ENCODE peak calls at places on chromosomes 1 and 21, in seven cellular contexts. S is neuronal stem cell, I is H9, M is mesenchymal stem cell, B is mesendoderm, T is H1, N is IMR-90. H is an unnamed sample.

GRCh38 chr1:47732489-47732888 is 264.7 kb downstream of the TRABD2B start:
- DNase-seq in S (no peak), I (no peak), M (no peak), B (no peak), T (no peak), N (no peak), H (no peak)

GRCh38 chr1:179883739-179884138 is 1.7 kb downstream of the TOR1AIP1 start:
- DNase-seq in S (no peak), I (peak), M (peak), B (peak), T (no peak), N (peak), H (peak)

GRCh38 chr1:217919683-217920502 is 288.7 kb downstream of the SPATA17 start:
- DNase-seq in S (no peak), I (no peak), M (no peak), B (no peak), T (no peak), N (no peak), H (no peak)

GRCh38 chr1:247281001-247281574 is 25.2 kb downstream of the VN1R5 start:
- DNase-seq in S (no peak), I (no peak), M (no peak), B (peak), T (no peak), N (peak), H (no peak)

GRCh38 chr1:92037400-92037799 is 7.6 kb downstream of the EPHX4 start:
- DNase-seq in S (no peak), I (peak), M (peak), B (peak), T (no peak), N (peak), H (peak)

GRCh38 chr1:163173121-163173520 is 29.6 kb downstream of the RGS5 start:
- DNase-seq in S (no peak), I (no peak), M (no peak), B (no peak), T (no peak), N (no peak), H (no peak)

GRCh38 chr1:115323366-115324004 is 14.6 kb downstream of the NGF start:
- DNase-seq in S (no peak), I (no peak), M (no peak), B (no peak), T (no peak), N (peak), H (peak)

GRCh38 chr1:3377604-3378279 is 76.7 kb upstream of the ARHGEF16 start:
- DNase-seq in S (no peak), I (no peak), M (no peak), B (no peak), T (no peak), N (no peak), H (no peak)

GRCh38 chr21:18161841-18162240 is 82.8 kb upstream of the CHODL start:
- DNase-seq in S (no peak), I (no peak), M (no peak), B (no peak), T (no peak), N (no peak), H (no peak)

GRCh38 chr1:107829083-107829771 is 135.8 kb downstream of the VAV3 start:
- DNase-seq in S (no peak), I (no peak), M (peak), B (no peak), T (no peak), N (no peak), H (no peak)

DNA sequence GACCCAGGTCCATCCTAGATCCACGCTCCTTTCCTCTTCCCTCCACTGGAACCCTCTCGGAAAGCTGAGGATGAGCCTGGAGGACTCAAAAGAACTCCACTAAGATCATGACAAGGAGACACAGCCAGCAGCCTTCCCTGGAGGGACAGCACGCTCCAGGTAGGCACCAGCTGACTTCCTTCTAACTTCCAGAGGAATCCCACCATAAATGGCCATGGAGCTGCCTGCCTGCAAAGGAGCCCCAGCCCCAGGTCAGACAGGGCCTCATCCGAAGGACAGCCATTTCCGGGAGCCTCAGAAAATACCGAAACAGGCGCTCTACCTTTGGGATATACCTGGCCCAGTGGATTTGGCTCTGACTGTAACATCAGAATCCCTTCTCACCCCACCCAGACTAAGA is 4.1 kb downstream of the SH3BP5L start:
- DNase-seq in S (no peak), I (no peak), M (no peak), B (no peak), T (no peak), N (no peak), H (no peak)
- H2BK5ac ChIP-seq in S (no peak), I (no peak), M (no peak), B (no peak), T (no peak), N (peak), H (no peak)

DNA sequence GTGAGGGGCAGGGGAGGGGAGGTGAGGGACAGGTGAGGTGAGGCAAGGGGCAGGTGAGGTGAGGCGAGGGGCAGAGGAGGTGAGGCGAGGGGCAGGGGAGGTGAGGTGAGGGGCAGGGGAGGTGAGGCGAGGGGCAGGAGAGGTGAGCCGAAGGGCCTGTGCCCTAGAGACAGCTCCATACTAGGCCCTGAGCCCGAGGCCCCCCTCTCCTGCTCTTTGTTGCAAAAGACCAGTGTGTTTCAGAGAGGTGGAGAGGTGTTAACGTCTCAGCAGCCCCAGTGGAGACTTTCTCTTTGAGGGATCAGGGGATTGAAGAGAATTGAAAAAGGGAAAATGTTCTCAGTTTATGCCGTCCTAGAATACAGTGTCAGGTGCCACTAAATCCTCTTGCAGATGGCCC is 44.2 kb downstream of the EPHB2 start:
- DNase-seq in S (no peak), I (no peak), M (no peak), B (no peak), T (no peak), N (no peak), H (no peak)
- H2BK5ac ChIP-seq in S (no peak), I (no peak), M (no peak), B (no peak), T (no peak), N (no peak), H (no peak)

DNA sequence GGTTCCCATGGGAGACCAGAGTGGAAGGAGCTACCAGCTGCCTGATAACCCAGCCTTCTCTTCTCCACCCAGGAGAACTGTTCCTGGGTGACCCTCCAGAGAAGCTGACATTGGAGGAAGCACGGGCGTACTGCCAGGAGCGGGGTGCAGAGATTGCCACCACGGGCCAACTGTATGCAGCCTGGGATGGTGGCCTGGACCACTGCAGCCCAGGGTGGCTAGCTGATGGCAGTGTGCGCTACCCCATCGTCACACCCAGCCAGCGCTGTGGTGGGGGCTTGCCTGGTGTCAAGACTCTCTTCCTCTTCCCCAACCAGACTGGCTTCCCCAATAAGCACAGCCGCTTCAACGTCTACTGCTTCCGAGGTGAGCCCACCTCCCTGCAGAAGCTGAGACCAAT is 6.6 kb downstream of the BCAN start:
- DNase-seq in S (no peak), I (no peak), M (no peak), B (no peak), T (no peak), N (no peak), H (no peak)
- H2BK5ac ChIP-seq in S (no peak), I (no peak), M (no peak), B (no peak), T (no peak), N (no peak), H (no peak)

DNA sequence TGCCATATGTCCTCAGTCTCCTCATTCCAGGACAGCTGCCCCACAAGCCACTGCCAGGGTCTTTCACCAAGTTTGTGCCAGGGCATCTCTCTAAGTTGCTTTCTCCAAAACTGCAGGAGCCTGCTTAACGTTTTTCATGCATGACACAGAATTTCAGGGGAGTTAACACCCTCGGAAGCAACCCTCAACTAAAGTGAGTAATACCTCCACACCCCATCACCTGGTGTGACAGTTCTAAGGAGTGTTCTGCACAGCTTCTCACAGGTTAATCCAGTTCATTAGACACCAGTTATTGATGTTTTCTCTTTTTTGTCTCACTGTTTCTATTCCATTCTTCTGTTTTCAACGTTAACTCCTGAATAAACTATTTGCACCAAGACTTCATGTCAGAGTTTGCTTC is 115.0 kb downstream of the BACH1 start:
- DNase-seq in S (no peak), I (no peak), M (no peak), B (no peak), T (no peak), N (no peak), H (no peak)
- H2BK5ac ChIP-seq in S (no peak), I (no peak), M (no peak), B (no peak), T (no peak), N (no peak), H (no peak)

GRCh38 chr1:202794049-202794725 is 14.0 kb downstream of the KDM5B start:
- DNase-seq in S (no peak), I (no peak), M (no peak), B (no peak), T (no peak), N (no peak), H (peak)

GRCh38 chr1:202791102-202791747 is 17.0 kb downstream of the KDM5B start:
- DNase-seq in S (no peak), I (no peak), M (no peak), B (no peak), T (no peak), N (no peak), H (no peak)

GRCh38 chr1:202786804-202787203 is 21.4 kb downstream of the KDM5B start:
- DNase-seq in S (no peak), I (no peak), M (no peak), B (no peak), T (no peak), N (peak), H (no peak)

DNA sequence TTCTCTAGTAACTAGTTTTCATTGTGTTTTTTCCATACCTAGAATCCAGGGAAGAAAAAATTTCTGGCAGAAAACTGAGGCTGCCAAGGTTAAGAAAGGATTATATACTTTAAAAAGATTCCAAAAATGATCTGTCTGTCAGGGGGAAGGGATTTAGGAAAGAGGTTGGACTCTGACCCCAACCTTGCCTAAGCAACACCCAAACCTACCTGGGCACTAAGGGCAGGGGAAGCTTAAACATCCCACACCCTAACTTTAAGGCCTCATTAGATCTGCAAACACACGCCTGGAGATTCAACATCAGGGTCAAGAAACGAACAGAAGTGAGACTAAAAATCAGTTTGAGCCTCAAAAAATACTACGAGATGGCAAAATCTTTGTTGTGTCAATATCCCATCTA is 19.4 kb downstream of the KDM5B start:
- DNase-seq in S (no peak), I (no peak), M (no peak), B (no peak), T (no peak), N (no peak), H (no peak)
- H2BK5ac ChIP-seq in S (no peak), I (no peak), M (no peak), B (no peak), T (no peak), N (no peak), H (no peak)

DNA sequence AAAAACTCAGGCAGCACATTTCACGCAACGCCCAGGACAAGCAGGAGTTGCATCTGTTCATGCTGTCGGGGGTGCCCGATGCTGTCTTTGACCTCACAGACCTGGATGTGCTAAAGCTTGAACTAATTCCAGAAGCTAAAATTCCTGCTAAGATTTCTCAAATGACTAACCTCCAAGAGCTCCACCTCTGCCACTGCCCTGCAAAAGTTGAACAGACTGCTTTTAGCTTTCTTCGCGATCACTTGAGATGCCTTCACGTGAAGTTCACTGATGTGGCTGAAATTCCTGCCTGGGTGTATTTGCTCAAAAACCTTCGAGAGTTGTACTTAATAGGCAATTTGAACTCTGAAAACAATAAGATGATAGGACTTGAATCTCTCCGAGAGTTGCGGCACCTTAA is 60.5 kb upstream of the ZNF326 start:
- DNase-seq in S (no peak), I (no peak), M (no peak), B (no peak), T (no peak), N (no peak), H (no peak)
- H2BK5ac ChIP-seq in S (no peak), I (no peak), M (no peak), B (no peak), T (no peak), N (no peak), H (no peak)

DNA sequence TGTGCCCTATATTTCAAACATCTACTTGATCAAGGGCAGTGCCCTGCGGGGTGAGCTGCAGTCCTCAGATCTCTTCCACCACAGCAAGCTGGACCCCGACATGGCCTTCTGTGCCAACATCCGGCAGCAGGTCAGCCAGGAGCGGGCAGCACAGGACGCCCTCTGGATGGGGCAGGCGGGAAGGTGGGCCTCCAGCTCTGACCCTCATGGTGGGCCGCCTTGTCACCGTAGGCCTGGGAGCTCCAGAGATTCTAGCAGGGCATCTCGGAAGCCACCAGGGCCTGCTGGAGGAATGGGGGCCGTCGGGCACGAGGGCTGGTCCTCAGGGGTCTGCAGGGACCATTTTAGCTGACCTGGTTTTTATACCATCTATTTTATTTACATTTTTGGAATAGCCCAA is 15.6 kb upstream of the MFN2 start:
- DNase-seq in S (no peak), I (no peak), M (no peak), B (no peak), T (no peak), N (no peak), H (no peak)
- H2BK5ac ChIP-seq in S (no peak), I (no peak), M (no peak), B (no peak), T (no peak), N (no peak), H (no peak)

GRCh38 chr1:161432091-161432490 is 64.4 kb upstream of the CFAP126 start:
- DNase-seq in S (no peak), I (no peak), M (no peak), B (no peak), T (no peak), N (no peak), H (no peak)
- H2BK5ac ChIP-seq in S (no peak), I (no peak), M (no peak), B (no peak), T (no peak), N (no peak), H (no peak)

GRCh38 chr1:12035306-12035705 is 16.0 kb downstream of the MIIP start:
- DNase-seq in S (no peak), I (no peak), M (no peak), B (no peak), T (no peak), N (no peak), H (no peak)
- H2BK5ac ChIP-seq in S (no peak), I (no peak), M (no peak), B (no peak), T (no peak), N (no peak), H (no peak)